ENCODE peak calls at places on chromosomes 12 and 14, in five cellular contexts. N is A549, W is epithelial cell of esophagus, A is T-cell, G is AG20443. Z is an unnamed sample.

GRCh38 chr14:91814317-91814716 is 53.0 kb downstream of the TC2N start:
- DNase-seq in G (no peak), W (no peak), N (no peak), A (no peak), Z (no peak)

GRCh38 chr12:106051853-106052531 is 86.8 kb downstream of the NUAK1 start:
- DNase-seq in G (no peak), N (no peak), W (peak; percentile 55), A (no peak), Z (no peak)

GRCh38 chr12:2248901-2249381 is 196.2 kb downstream of the CACNA1C start:
- DNase-seq in A (no peak), G (no peak), W (no peak), N (no peak), Z (peak; percentile 44)

GRCh38 chr14:60196291-60196690 is 31.1 kb upstream of the DHRS7 start:
- DNase-seq in A (no peak), N (no peak), W (peak; percentile 30), G (no peak), Z (no peak)

GRCh38 chr14:104184911-104185499 is 46.6 kb downstream of the KIF26A start:
- DNase-seq in W (no peak), A (no peak), N (peak; percentile 26), G (no peak), Z (peak; percentile 49)

GRCh38 chr12:132160016-132160415 is 15.8 kb downstream of the NOC4L start:
- DNase-seq in W (no peak), A (no peak), G (no peak), N (no peak), Z (peak; percentile 9)

GRCh38 chr12:119231774-119232173 is 53.0 kb downstream of the HSPB8 start:
- DNase-seq in A (no peak), N (no peak), G (no peak), W (no peak), Z (no peak)

GRCh38 chr14:87332001-87332400 is 661.0 kb downstream of the GALC start:
- DNase-seq in N (no peak), A (no peak), G (peak; percentile 33), W (peak; percentile 80), Z (no peak)

Z was measured in left ventricle myocardium inferior.